ENCODE peak calls at places on chromosomes 4 and X, in nine cellular contexts. One of them, this sample, is unnamed.

GRCh38 chr4:157838366-157838765 is 334.5 kb downstream of the GASK1B start:
- DNase-seq in endothelial cell: no peak
- DNase-seq in cardiac muscle cell: no peak
- DNase-seq in astrocyte of the spinal cord: no peak
- DNase-seq in choroid plexus epithelial cell: no peak
- DNase-seq in HFF-Myc: no peak
- DNase-seq in NCI-H1092: no peak
- DNase-seq in RWPE1: no peak
- DNase-seq in GM12865: no peak
- DNase-seq in this sample: no peak

GRCh38 chrX:67384403-67384802 is 159.4 kb upstream of the AR start:
- DNase-seq in RWPE1: no peak
- DNase-seq in endothelial cell: no peak
- DNase-seq in cardiac muscle cell: no peak
- DNase-seq in NCI-H1092: no peak
- DNase-seq in HFF-Myc: no peak
- DNase-seq in astrocyte of the spinal cord: no peak
- DNase-seq in choroid plexus epithelial cell: no peak
- DNase-seq in GM12865: no peak
- DNase-seq in this sample: no peak

GRCh38 chr4:3285558-3286334 is 7.1 kb upstream of the RGS12 start:
- DNase-seq in astrocyte of the spinal cord: peak
- DNase-seq in GM12865: no peak
- DNase-seq in choroid plexus epithelial cell: peak
- DNase-seq in HFF-Myc: no peak
- DNase-seq in NCI-H1092: no peak
- DNase-seq in RWPE1: peak
- DNase-seq in endothelial cell: no peak
- DNase-seq in cardiac muscle cell: no peak
- DNase-seq in this sample: no peak

GRCh38 chrX:119880552-119881437 is 9.2 kb downstream of the NDUFA1 start:
- DNase-seq in RWPE1: peak
- DNase-seq in astrocyte of the spinal cord: peak
- DNase-seq in HFF-Myc: peak
- DNase-seq in GM12865: peak
- DNase-seq in endothelial cell: peak
- DNase-seq in cardiac muscle cell: peak
- DNase-seq in NCI-H1092: peak
- DNase-seq in choroid plexus epithelial cell: peak
- DNase-seq in this sample: peak

GRCh38 chr4:153371835-153372234 is 27.3 kb downstream of the MND1 start:
- DNase-seq in GM12865: no peak
- DNase-seq in choroid plexus epithelial cell: no peak
- DNase-seq in HFF-Myc: no peak
- DNase-seq in endothelial cell: no peak
- DNase-seq in astrocyte of the spinal cord: no peak
- DNase-seq in NCI-H1092: no peak
- DNase-seq in RWPE1: no peak
- DNase-seq in cardiac muscle cell: no peak
- DNase-seq in this sample: no peak

GRCh38 chr4:142406917-142407501 is 439.1 kb downstream of the INPP4B start:
- DNase-seq in endothelial cell: no peak
- DNase-seq in HFF-Myc: no peak
- DNase-seq in RWPE1: no peak
- DNase-seq in astrocyte of the spinal cord: no peak
- DNase-seq in choroid plexus epithelial cell: no peak
- DNase-seq in GM12865: no peak
- DNase-seq in cardiac muscle cell: no peak
- DNase-seq in NCI-H1092: no peak
- DNase-seq in this sample: no peak

GRCh38 chrX:107773206-107773605 is 2.4 kb downstream of the TSC22D3 start:
- DNase-seq in RWPE1: no peak
- DNase-seq in astrocyte of the spinal cord: no peak
- DNase-seq in endothelial cell: no peak
- DNase-seq in NCI-H1092: no peak
- DNase-seq in HFF-Myc: no peak
- DNase-seq in cardiac muscle cell: peak
- DNase-seq in choroid plexus epithelial cell: no peak
- DNase-seq in GM12865: no peak
- DNase-seq in this sample: peak

GRCh38 chr4:138875886-138876608 is 139.5 kb upstream of the NOCT start:
- DNase-seq in HFF-Myc: peak
- DNase-seq in NCI-H1092: no peak
- DNase-seq in cardiac muscle cell: no peak
- DNase-seq in choroid plexus epithelial cell: peak
- DNase-seq in endothelial cell: no peak
- DNase-seq in GM12865: no peak
- DNase-seq in astrocyte of the spinal cord: peak
- DNase-seq in RWPE1: peak
- DNase-seq in this sample: no peak

GRCh38 chrX:103716967-103717366 is 6.3 kb downstream of the TMEM31 start:
- DNase-seq in NCI-H1092: no peak
- DNase-seq in astrocyte of the spinal cord: peak
- DNase-seq in HFF-Myc: peak
- DNase-seq in choroid plexus epithelial cell: peak
- DNase-seq in GM12865: no peak
- DNase-seq in endothelial cell: no peak
- DNase-seq in cardiac muscle cell: no peak
- DNase-seq in RWPE1: peak
- DNase-seq in this sample: no peak

GRCh38 chr4:106522839-106523238 is 154.3 kb upstream of the GIMD1 start:
- DNase-seq in GM12865: no peak
- DNase-seq in endothelial cell: peak
- DNase-seq in choroid plexus epithelial cell: peak
- DNase-seq in HFF-Myc: no peak
- DNase-seq in RWPE1: no peak
- DNase-seq in NCI-H1092: no peak
- DNase-seq in cardiac muscle cell: no peak
- DNase-seq in astrocyte of the spinal cord: no peak
- DNase-seq in this sample: no peak

GRCh38 chrX:107566603-107567262 is 61.6 kb upstream of the PRPS1 start:
- DNase-seq in choroid plexus epithelial cell: peak
- DNase-seq in NCI-H1092: no peak
- DNase-seq in RWPE1: no peak
- DNase-seq in endothelial cell: no peak
- DNase-seq in cardiac muscle cell: no peak
- DNase-seq in GM12865: no peak
- DNase-seq in astrocyte of the spinal cord: no peak
- DNase-seq in HFF-Myc: no peak
- DNase-seq in this sample: no peak

GRCh38 chr4:47374477-47374876 is 89.0 kb downstream of the COMMD8 start:
- DNase-seq in choroid plexus epithelial cell: peak
- DNase-seq in endothelial cell: no peak
- DNase-seq in astrocyte of the spinal cord: peak
- DNase-seq in cardiac muscle cell: no peak
- DNase-seq in HFF-Myc: no peak
- DNase-seq in NCI-H1092: no peak
- DNase-seq in RWPE1: peak
- DNase-seq in GM12865: no peak
- DNase-seq in this sample: no peak

GRCh38 chrX:10952619-10953018 is 158.5 kb upstream of the HCCS start:
- DNase-seq in endothelial cell: no peak
- DNase-seq in cardiac muscle cell: no peak
- DNase-seq in NCI-H1092: no peak
- DNase-seq in astrocyte of the spinal cord: no peak
- DNase-seq in HFF-Myc: no peak
- DNase-seq in choroid plexus epithelial cell: peak
- DNase-seq in GM12865: peak
- DNase-seq in RWPE1: no peak
- DNase-seq in this sample: no peak

GRCh38 chr4:73692284-73692683 is 48.1 kb upstream of the CXCL8 start:
- DNase-seq in choroid plexus epithelial cell: no peak
- DNase-seq in endothelial cell: no peak
- DNase-seq in astrocyte of the spinal cord: no peak
- DNase-seq in NCI-H1092: no peak
- DNase-seq in cardiac muscle cell: no peak
- DNase-seq in GM12865: no peak
- DNase-seq in RWPE1: no peak
- DNase-seq in HFF-Myc: no peak
- DNase-seq in this sample: no peak

GRCh38 chr4:51845736-51846135 is 2.8 kb downstream of the DCUN1D4 start:
- DNase-seq in choroid plexus epithelial cell: no peak
- DNase-seq in endothelial cell: no peak
- DNase-seq in NCI-H1092: no peak
- DNase-seq in cardiac muscle cell: no peak
- DNase-seq in HFF-Myc: no peak
- DNase-seq in RWPE1: no peak
- DNase-seq in GM12865: no peak
- DNase-seq in astrocyte of the spinal cord: no peak
- DNase-seq in this sample: no peak

GRCh38 chrX:23656684-23657083 is 10.6 kb upstream of the PRDX4 start:
- DNase-seq in cardiac muscle cell: no peak
- DNase-seq in RWPE1: no peak
- DNase-seq in choroid plexus epithelial cell: peak
- DNase-seq in NCI-H1092: no peak
- DNase-seq in HFF-Myc: no peak
- DNase-seq in astrocyte of the spinal cord: no peak
- DNase-seq in endothelial cell: no peak
- DNase-seq in GM12865: no peak
- DNase-seq in this sample: no peak

This sample was measured in nephron progenitor cell.